ENCODE peak calls at places on chromosomes 3 and 15, in six cellular contexts. F is left lung; O is CD8-positive, alpha-beta T cell; D is colonic mucosa; K is suprapubic skin; U is lower lobe of right lung. G is an unnamed sample.

GRCh38 chr15:64013179-64014043 is 32.9 kb downstream of the DAPK2 start:
- DNase-seq in U (no peak), O (no peak), D (peak), K (no peak), F (no peak), G (no peak)

GRCh38 chr15:74525328-74525727 is 15.7 kb upstream of the ARID3B start:
- DNase-seq in D (no peak), F (no peak), U (no peak), K (no peak), O (no peak), G (no peak)

GRCh38 chr15:101088788-101089578 is 162.9 kb downstream of the CHSY1 start:
- DNase-seq in K (no peak), D (peak), U (peak), O (peak), F (peak), G (peak)

GRCh38 chr3:152830245-152830644 is 4.7 kb upstream of the P2RY1 start:
- DNase-seq in F (no peak), U (no peak), D (no peak), K (no peak), O (no peak), G (no peak)

GRCh38 chr3:184229424-184230080 is at the start of gene VWA5B2:
- DNase-seq in D (peak), F (peak), O (peak), K (no peak), U (peak), G (no peak)

GRCh38 chr3:22319446-22319845 is 568.4 kb upstream of the ZNF385D start:
- DNase-seq in U (no peak), O (no peak), F (no peak), K (no peak), D (no peak), G (no peak)

GRCh38 chr3:53227993-53228885 is 27.6 kb downstream of the TKT start:
- DNase-seq in D (no peak), O (no peak), U (peak), K (no peak), F (peak), G (no peak)

GRCh38 chr15:31004220-31004733 is 12.8 kb upstream of the MTMR10 start:
- DNase-seq in D (no peak), K (no peak), F (no peak), U (no peak), O (no peak), G (no peak)

GRCh38 chr3:122169911-122170310 is 13.6 kb upstream of the CASR start:
- DNase-seq in K (no peak), D (no peak), O (no peak), F (no peak), U (no peak), G (no peak)

GRCh38 chr15:44275431-44275830 is 13.1 kb upstream of the GOLM2 start:
- DNase-seq in O (no peak), U (no peak), D (no peak), K (no peak), F (no peak), G (no peak)

GRCh38 chr3:127105587-127105986 is 87.3 kb upstream of the PRR23E start:
- DNase-seq in K (peak), O (no peak), U (no peak), D (no peak), F (no peak), G (no peak)

GRCh38 chr3:188975612-188976314 is 196.0 kb upstream of the TPRG1 start:
- DNase-seq in D (no peak), O (no peak), K (no peak), U (no peak), F (no peak), G (no peak)

GRCh38 chr15:70806992-70807712 is 43.8 kb upstream of the UACA start:
- DNase-seq in K (no peak), F (no peak), O (no peak), U (peak), D (no peak), G (no peak)

GRCh38 chr3:38853021-38853420 is 37.0 kb upstream of the SCN10A start:
- DNase-seq in F (no peak), K (no peak), D (no peak), U (no peak), O (no peak), G (no peak)

GRCh38 chr3:128620268-128620691 is 30.3 kb downstream of the RPN1 start:
- DNase-seq in O (no peak), U (no peak), F (no peak), D (no peak), K (no peak), G (no peak)

GRCh38 chr3:21062724-21063436 is 688.1 kb downstream of the ZNF385D start:
- DNase-seq in K (no peak), O (no peak), D (no peak), F (no peak), U (no peak), G (no peak)

GRCh38 chr15:82047493-82048446 is 2.0 kb upstream of the MEX3B start:
- DNase-seq in D (no peak), U (no peak), F (no peak), K (no peak), O (no peak), G (no peak)

GRCh38 chr3:129486057-129487035 is 42.1 kb upstream of the RHO start:
- DNase-seq in D (no peak), U (no peak), O (no peak), F (no peak), K (no peak), G (no peak)

GRCh38 chr15:44193651-44194396 is 1.2 kb downstream of the FRMD5 start:
- DNase-seq in F (no peak), K (no peak), D (peak), U (no peak), O (no peak), G (no peak)

GRCh38 chr3:16122661-16123060 is 51.8 kb upstream of the GALNT15 start:
- DNase-seq in O (no peak), D (no peak), F (no peak), K (no peak), U (no peak), G (no peak)

GRCh38 chr3:114519415-114519814 is 225.6 kb downstream of the TIGIT start:
- DNase-seq in U (peak), K (no peak), F (no peak), O (no peak), D (no peak), G (peak)

GRCh38 chr3:147945968-147946519 is 536.9 kb downstream of the ZIC1 start:
- DNase-seq in O (no peak), U (no peak), K (no peak), D (no peak), F (no peak), G (peak)

GRCh38 chr15:50066202-50066601 is 52.8 kb downstream of the ATP8B4 start:
- DNase-seq in K (no peak), O (no peak), F (no peak), D (no peak), U (no peak), G (no peak)

GRCh38 chr3:94626599-94626998 is 563.7 kb downstream of the NSUN3 start:
- DNase-seq in K (no peak), O (no peak), U (no peak), F (no peak), D (no peak), G (no peak)

GRCh38 chr15:58309993-58310928 is 121.5 kb upstream of the LIPC start:
- DNase-seq in F (no peak), O (no peak), D (no peak), U (peak), K (no peak), G (no peak)

GRCh38 chr15:26691249-26691648 is 81.6 kb downstream of the GABRB3 start:
- DNase-seq in F (no peak), K (no peak), D (no peak), O (no peak), U (no peak), G (peak)

GRCh38 chr3:107543666-107544065 is 20.9 kb downstream of the BBX start:
- DNase-seq in K (no peak), D (no peak), F (no peak), U (no peak), O (no peak), G (no peak)

GRCh38 chr15:94263341-94264273 is 32.2 kb downstream of the MCTP2 start:
- DNase-seq in K (no peak), F (no peak), O (no peak), D (no peak), U (no peak), G (no peak)

GRCh38 chr15:58440922-58441321 is 9.1 kb downstream of the LIPC start:
- DNase-seq in U (peak), D (peak), K (no peak), O (no peak), F (no peak), G (no peak)

GRCh38 chr15:48617619-48618018 is 27.9 kb downstream of the FBN1 start:
- DNase-seq in K (no peak), F (no peak), O (no peak), U (peak), D (peak), G (no peak)

GRCh38 chr3:15332405-15333098 is at the start of gene SH3BP5:
- DNase-seq in O (peak), D (peak), F (peak), U (peak), K (peak), G (peak)

GRCh38 chr3:170497197-170497596 is 78.5 kb downstream of the CLDN11 start:
- DNase-seq in O (no peak), F (no peak), D (no peak), U (no peak), K (no peak), G (no peak)

GRCh38 chr3:37506968-37507535 is 332.7 kb upstream of the LRRFIP2 start:
- DNase-seq in K (no peak), U (no peak), F (no peak), D (no peak), O (no peak), G (no peak)

GRCh38 chr3:10417849-10418248 is 87.5 kb downstream of the ATP2B2 start:
- DNase-seq in U (no peak), O (no peak), D (no peak), F (no peak), K (no peak), G (no peak)

GRCh38 chr3:37645801-37646380 is 215.8 kb upstream of the CTDSPL start:
- DNase-seq in O (no peak), F (no peak), D (no peak), K (no peak), U (no peak), G (no peak)

GRCh38 chr3:183775781-183776180 is 49.6 kb downstream of the MAP6D1 start:
- DNase-seq in U (no peak), K (no peak), D (peak), O (no peak), F (peak), G (no peak)

GRCh38 chr15:62877276-62877857 is 165.2 kb upstream of the TPM1 start:
- DNase-seq in F (no peak), K (no peak), U (no peak), D (no peak), O (no peak), G (no peak)

GRCh38 chr15:62874064-62874463 is 168.5 kb upstream of the TPM1 start:
- DNase-seq in U (no peak), O (no peak), D (peak), F (no peak), K (no peak), G (no peak)

GRCh38 chr15:62873203-62873602 is 169.3 kb upstream of the TPM1 start:
- DNase-seq in O (no peak), F (no peak), K (no peak), D (no peak), U (no peak), G (no peak)

GRCh38 chr15:62874933-62875625 is 167.5 kb upstream of the TPM1 start:
- DNase-seq in K (no peak), O (no peak), U (no peak), D (no peak), F (no peak), G (no peak)

DNA sequence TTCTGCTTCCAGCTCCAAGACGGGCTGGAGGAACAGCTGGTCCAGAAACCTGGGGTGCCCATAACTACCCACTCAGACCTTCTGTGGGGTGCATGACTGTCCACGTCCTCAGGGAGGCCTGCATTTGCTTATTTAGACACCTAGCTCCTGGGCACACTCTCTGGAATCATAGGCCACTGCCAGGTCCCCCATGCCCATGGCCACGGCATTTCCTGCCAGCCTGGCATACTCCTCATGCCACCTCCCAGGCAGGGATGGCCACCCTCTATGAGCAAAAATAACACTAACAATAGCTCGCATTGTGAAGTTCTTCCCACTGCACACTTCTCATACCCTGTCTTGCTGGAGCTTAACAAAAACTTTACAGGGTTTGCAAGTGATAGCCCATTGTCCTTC is 166.9 kb upstream of the TPM1 start:
- DNase-seq in F (no peak), O (no peak), D (no peak), U (no peak), K (no peak), G (no peak)
- H3K27ac ChIP-seq in F (no peak), O (no peak), D (no peak), U (no peak), K (no peak), G (no peak)

GRCh38 chr3:73214846-73215245 is 153.4 kb downstream of the EBLN2 start:
- DNase-seq in U (no peak), K (no peak), O (no peak), D (no peak), F (no peak), G (no peak)

GRCh38 chr3:73212683-73213082 is 151.2 kb downstream of the EBLN2 start:
- DNase-seq in U (no peak), D (no peak), O (no peak), F (no peak), K (no peak), G (no peak)

GRCh38 chr3:73213906-73214305 is 152.4 kb downstream of the EBLN2 start:
- DNase-seq in K (no peak), U (no peak), F (no peak), O (no peak), D (no peak), G (no peak)

GRCh38 chr3:73215286-73215685 is 153.8 kb downstream of the EBLN2 start:
- DNase-seq in K (no peak), U (no peak), O (no peak), D (no peak), F (no peak), G (no peak)

GRCh38 chr3:73216310-73216709 is 154.9 kb downstream of the EBLN2 start:
- DNase-seq in O (no peak), F (no peak), U (no peak), D (no peak), K (no peak), G (no peak)
- H3K27ac ChIP-seq in O (no peak), F (no peak), U (no peak), D (no peak), K (no peak), G (no peak)

GRCh38 chr3:62233065-62233464 is 140.3 kb downstream of the FEZF2 start:
- DNase-seq in K (no peak), U (no peak), F (no peak), D (no peak), O (no peak), G (no peak)
- H3K27ac ChIP-seq in K (no peak), U (no peak), F (no peak), D (no peak), O (no peak), G (no peak)

DNA sequence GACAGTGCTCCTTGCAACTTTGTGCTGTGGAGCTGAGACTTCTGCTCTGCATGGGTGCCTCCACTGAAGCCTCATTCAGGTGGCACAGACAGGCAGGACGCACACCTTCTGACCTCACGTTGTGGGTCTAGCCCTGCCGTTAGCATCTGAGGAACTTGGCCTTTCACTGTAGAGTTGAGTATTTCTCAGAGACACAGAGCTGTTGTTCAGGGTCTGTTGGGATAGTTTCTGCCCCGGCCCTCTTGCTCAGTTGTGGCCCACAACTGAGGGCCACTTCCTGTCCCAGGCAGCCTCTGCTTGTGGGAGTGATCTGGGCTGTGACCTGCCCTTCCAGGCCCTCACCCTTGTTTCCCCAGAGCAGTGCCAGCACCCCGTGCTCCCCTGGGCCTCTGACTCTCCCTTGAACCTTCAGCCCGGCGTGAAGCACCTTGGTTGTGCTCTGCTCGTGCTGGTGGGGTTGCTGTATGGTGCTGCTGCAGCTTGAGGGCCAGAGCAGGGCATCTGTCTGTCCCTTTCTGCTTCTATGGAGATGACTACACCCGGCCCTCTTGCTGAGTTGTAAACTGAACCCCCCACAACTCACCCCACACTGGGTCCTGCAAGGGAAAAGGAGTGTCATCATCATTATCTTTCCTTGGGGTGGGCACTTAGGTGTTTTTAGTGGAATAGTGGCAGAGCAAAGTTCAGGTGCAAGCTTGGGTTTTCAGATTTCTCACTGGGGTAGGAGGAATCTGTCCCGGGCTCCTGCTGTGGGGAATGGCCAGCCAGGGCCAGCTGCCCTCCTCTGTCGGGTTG is 11.7 kb downstream of the BAHD1 start:
- DNase-seq in U (no peak), O (no peak), D (no peak), F (no peak), K (no peak), G (no peak)
- H3K27ac ChIP-seq in U (no peak), O (peak), D (no peak), F (no peak), K (no peak), G (no peak)

DNA sequence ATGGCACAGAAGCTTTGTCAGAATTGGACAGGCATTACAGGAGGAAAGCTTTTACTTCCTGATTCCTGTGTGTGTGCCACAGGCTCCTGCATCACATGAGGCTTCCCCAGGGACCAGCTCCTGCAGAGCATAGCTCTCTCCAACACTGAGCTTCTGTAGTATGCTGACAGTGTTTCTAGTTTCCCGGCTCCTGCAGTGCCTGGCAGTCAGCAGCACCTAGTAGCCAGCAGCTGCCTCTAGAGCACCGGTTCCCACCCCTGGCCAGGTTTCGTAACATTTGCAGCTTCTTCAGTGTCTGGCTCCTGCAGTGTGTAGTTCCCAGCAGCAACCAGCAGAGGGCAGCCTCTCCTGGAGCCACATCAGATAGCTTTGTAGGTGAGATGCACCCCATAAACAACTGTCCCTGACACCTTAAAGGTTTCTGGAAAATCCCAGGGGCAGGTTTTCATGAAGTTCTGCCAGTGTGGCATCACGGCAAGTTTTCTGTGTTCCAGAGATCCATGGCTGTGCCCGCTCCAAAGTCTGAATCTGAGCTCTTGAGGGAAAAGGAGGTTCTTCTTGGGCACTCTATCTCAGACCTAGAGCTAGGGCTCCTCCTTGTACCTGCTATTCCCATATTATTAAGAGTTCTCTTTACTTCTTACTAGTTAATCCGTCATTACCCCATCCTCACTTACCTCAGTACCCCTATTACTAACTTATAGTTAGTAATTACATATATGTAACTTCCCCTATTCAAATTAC is 5.7 kb upstream of the TRA2B start:
- DNase-seq in F (peak), D (peak), O (peak), K (peak), U (peak), G (peak)
- H3K27ac ChIP-seq in F (peak), D (no peak), O (no peak), K (peak), U (peak), G (no peak)

DNA sequence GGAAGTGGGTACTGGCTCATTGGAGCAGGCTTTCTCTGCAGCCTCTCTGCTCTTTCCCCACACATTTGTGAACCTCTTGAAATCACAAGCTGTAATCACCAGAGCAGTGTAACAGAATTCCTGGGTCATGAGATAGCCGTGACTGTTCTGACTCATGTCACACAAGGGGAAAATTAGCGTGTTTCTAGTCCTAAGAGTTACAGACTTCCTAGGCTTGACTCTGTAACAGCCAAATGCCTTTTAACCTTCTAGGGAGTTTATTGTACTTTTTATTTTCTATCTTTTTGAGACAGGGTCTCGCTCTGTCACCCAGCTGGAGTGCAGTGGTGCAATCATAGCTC is 54.7 kb upstream of the TRAK1 start:
- DNase-seq in O (no peak), K (no peak), F (no peak), U (no peak), D (peak), G (no peak)
- H3K27ac ChIP-seq in O (no peak), K (peak), F (peak), U (peak), D (peak), G (no peak)

GRCh38 chr3:71241981-71242552 is 341.5 kb downstream of the FOXP1 start:
- DNase-seq in F (no peak), K (no peak), D (no peak), U (no peak), O (no peak), G (no peak)

GRCh38 chr3:71245971-71246860 is 337.3 kb downstream of the FOXP1 start:
- DNase-seq in U (no peak), D (no peak), K (no peak), O (no peak), F (no peak), G (no peak)

GRCh38 chr3:71245052-71245488 is 338.5 kb downstream of the FOXP1 start:
- DNase-seq in K (no peak), U (peak), F (no peak), D (no peak), O (no peak), G (no peak)

GRCh38 chr3:71244153-71245051 is 339.1 kb downstream of the FOXP1 start:
- DNase-seq in D (no peak), U (no peak), O (no peak), K (no peak), F (no peak), G (no peak)

GRCh38 chr3:71243230-71243629 is 340.3 kb downstream of the FOXP1 start:
- DNase-seq in O (no peak), F (no peak), D (no peak), U (no peak), K (no peak), G (no peak)
- H3K27ac ChIP-seq in O (no peak), F (no peak), D (no peak), U (no peak), K (no peak), G (no peak)